ENCODE peak calls at places on chromosomes 7 and 10, in seven cellular contexts. R, E, K, D, G, A and U are unnamed samples.

GRCh38 chr7:12893292-12893691 is 205.9 kb downstream of the ARL4A start:
- DNase-seq in R (no peak), E (no peak), K (no peak), D (no peak), G (no peak), A (no peak), U (no peak)

GRCh38 chr10:79410315-79411094 is 34.9 kb downstream of the ZCCHC24 start:
- DNase-seq in R (no peak), E (no peak), K (no peak), D (peak; percentile 15), G (no peak), A (no peak), U (no peak)

GRCh38 chr10:34565934-34566333 is 249.2 kb downstream of the PARD3 start:
- DNase-seq in R (no peak), E (no peak), K (no peak), D (no peak), G (no peak), A (peak; percentile 83), U (no peak)

GRCh38 chr10:53536322-53536721 is 763.7 kb upstream of the MBL2 start:
- DNase-seq in R (no peak), E (no peak), K (no peak), D (no peak), G (no peak), A (no peak), U (no peak)

GRCh38 chr10:33421789-33422188 is 87.3 kb upstream of the NRP1 start:
- DNase-seq in R (no peak), E (no peak), K (peak; percentile 58), D (peak; percentile 22), G (no peak), A (peak; percentile 96), U (no peak)

GRCh38 chr10:93336678-93337077 is 145.5 kb downstream of the MYOF start:
- DNase-seq in R (no peak), E (no peak), K (no peak), D (no peak), G (no peak), A (no peak), U (no peak)

GRCh38 chr7:2218444-2218785 is 14.3 kb downstream of the MAD1L1 start:
- DNase-seq in R (no peak), E (no peak), K (no peak), D (no peak), G (no peak), A (no peak), U (peak; percentile 50)

GRCh38 chr10:52954407-52954806 is 181.8 kb upstream of the MBL2 start:
- DNase-seq in R (no peak), E (no peak), K (no peak), D (no peak), G (no peak), A (no peak), U (no peak)

GRCh38 chr10:49500420-49500819 is 38.5 kb downstream of the ERCC6 start:
- DNase-seq in R (no peak), E (peak; percentile 15), K (no peak), D (peak; percentile 71), G (no peak), A (no peak), U (no peak)

GRCh38 chr10:110497438-110498086 is at the start of gene DUSP5:
- DNase-seq in R (peak; percentile 92), E (peak; percentile 95), K (peak; percentile 97), D (peak; percentile 87), G (peak; percentile 96), A (peak; percentile 85), U (peak; percentile 98)
- H3K4me3 ChIP-seq in R (peak within 1 kb of the TSS; percentile 52), E (peak within 1 kb of the TSS; percentile 75), K (peak within 1 kb of the TSS; percentile 68), D (peak within 1 kb of the TSS; percentile 78), G (peak within 1 kb of the TSS; percentile 88), A (peak within 1 kb of the TSS; percentile 75), U (peak within 1 kb of the TSS; percentile 82)

GRCh38 chr7:115300228-115300870 is 378.5 kb downstream of the MDFIC start:
- DNase-seq in R (no peak), E (no peak), K (no peak), D (no peak), G (no peak), A (peak; percentile 64), U (no peak)

GRCh38 chr7:115299379-115300038 is 377.6 kb downstream of the MDFIC start:
- DNase-seq in R (no peak), E (no peak), K (no peak), D (no peak), G (no peak), A (peak; percentile 1), U (peak; percentile 4)

GRCh38 chr7:115292381-115292780 is 370.5 kb downstream of the MDFIC start:
- DNase-seq in R (no peak), E (no peak), K (no peak), D (no peak), G (no peak), A (no peak), U (no peak)

GRCh38 chr7:115293628-115294236 is 371.8 kb downstream of the MDFIC start:
- DNase-seq in R (no peak), E (no peak), K (no peak), D (no peak), G (no peak), A (peak; percentile 35), U (no peak)

GRCh38 chr7:115297651-115298050 is 375.8 kb downstream of the MDFIC start:
- DNase-seq in R (no peak), E (no peak), K (peak; percentile 14), D (no peak), G (no peak), A (peak; percentile 83), U (no peak)
- H3K27me3 ChIP-seq in R (no peaks in the 10 kb centered on the region), E (no peaks in the 10 kb centered on the region), K (no peaks in the 10 kb centered on the region), D (no peaks in the 10 kb centered on the region), G (no peaks in the 10 kb centered on the region), A (no peaks in the 10 kb centered on the region), U (peaks cover 24% of the 10 kb centered on the region)

DNA sequence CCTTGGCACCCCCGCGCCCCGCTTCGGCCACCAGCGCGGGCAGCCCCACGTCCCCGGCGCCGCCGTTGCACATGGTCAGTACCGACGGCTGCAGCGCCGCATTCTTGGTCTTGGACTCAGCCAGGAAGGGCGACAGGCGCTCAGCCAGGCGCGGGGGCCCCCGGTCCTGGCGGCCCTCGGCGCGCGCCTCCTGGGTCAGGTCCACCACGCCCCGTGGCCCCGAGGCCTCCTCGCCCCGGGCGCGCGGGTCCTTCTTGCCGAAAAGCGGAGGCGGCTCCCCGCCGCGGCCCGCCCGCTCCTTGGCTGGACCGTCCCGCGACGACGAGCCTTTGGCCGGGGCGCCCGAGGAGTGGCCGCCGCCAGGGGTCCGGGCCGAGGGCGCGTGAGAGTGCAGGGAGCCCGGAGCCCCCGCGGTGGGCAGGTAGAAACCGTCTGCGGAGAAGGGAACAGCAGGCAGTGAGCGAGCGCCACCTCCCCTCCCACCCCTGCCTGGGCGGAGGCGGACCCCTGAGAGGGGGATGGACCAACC is 34.7 kb downstream of the TNRC18 start:
- DNase-seq in R (no peak), E (no peak), K (no peak), D (no peak), G (no peak), A (no peak), U (peak; percentile 91)
- H3K36me3 ChIP-seq in R (peaks cover 14% of the 10 kb centered on the region), E (peaks cover 3% of the 10 kb centered on the region), K (no peaks in the 10 kb centered on the region), D (no peaks in the 10 kb centered on the region), G (peaks cover 82% of the 10 kb centered on the region), A (no peaks in the 10 kb centered on the region), U (no peaks in the 10 kb centered on the region)

GRCh38 chr10:119166564-119166963 is 1.1 kb upstream of the SFXN4 start:
- DNase-seq in R (no peak), E (no peak), K (no peak), D (no peak), G (no peak), A (no peak), U (peak; percentile 40)
- H3K4me3 ChIP-seq in R (no peak overlapping the region), E (no peak overlapping the region), K (no peak overlapping the region), D (peak overlapping the region; percentile 72), G (no peak overlapping the region), A (no peak overlapping the region), U (no peak overlapping the region)

DNA sequence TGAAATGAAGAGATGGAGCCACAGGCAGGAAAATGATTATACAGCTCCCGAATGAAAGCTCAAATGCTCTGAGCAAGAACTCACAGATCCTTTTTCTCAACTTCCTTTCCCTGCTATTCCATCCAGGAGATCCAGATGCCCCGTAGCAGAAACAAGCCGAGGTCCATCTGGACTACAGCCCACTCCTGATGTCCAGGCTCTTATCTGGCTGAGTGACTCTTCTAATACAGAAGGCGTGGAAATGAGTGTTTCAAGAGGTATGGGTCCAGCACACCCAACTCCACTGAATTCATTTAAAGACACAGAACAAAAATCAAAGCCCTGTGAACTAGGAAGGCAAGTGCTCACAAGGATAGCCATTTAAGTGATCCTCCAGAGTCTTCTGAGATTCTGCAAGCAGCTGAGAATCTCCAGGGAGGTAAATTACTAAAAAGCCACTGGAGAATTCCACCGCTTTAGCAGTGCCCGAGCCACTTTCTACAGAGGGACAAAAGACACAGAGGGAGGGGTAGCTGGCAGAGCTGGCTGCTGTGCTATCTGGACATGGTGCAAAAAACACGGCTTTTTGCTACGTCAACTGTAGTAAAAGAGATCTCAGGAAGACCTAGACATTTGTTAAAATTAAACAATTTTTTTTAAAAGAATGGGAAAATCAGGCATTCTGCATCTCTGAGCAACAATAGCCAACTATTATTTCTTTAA is 24.5 kb downstream of the FAM171A1 start:
- DNase-seq in R (no peak), E (no peak), K (no peak), D (no peak), G (no peak), A (peak; percentile 67), U (no peak)
- H3K27me3 ChIP-seq in R (no peaks in the 10 kb centered on the region), E (no peaks in the 10 kb centered on the region), K (no peaks in the 10 kb centered on the region), D (no peaks in the 10 kb centered on the region), G (no peaks in the 10 kb centered on the region), A (no peaks in the 10 kb centered on the region), U (no peaks in the 10 kb centered on the region)